ENCODE peak calls at places on chromosomes 5 and 9, in five cellular contexts. A, B, I, H and T are unnamed samples.

GRCh38 chr9:131335356-131335755 is 45.8 kb downstream of the PLPP7 start:
- DNase-seq in A (no peak), I (no peak), H (no peak), B (no peak), T (no peak)

GRCh38 chr5:91384671-91385430 is 1.7 kb upstream of the ARRDC3 start:
- DNase-seq in H (peak; percentile 80), I (peak; percentile 75), B (peak; percentile 90), A (peak; percentile 40), T (peak; percentile 51)

GRCh38 chr5:168881427-168882149 is 302.4 kb upstream of the PANK3 start:
- DNase-seq in A (no peak), H (no peak), B (no peak), I (no peak), T (no peak)

GRCh38 chr5:175747539-175748060 is 89.7 kb downstream of the HRH2 start:
- DNase-seq in B (no peak), A (no peak), I (no peak), H (no peak), T (no peak)

GRCh38 chr9:91420471-91421021 is 3.1 kb downstream of the NFIL3 start:
- DNase-seq in I (peak; percentile 45), A (no peak), H (no peak), B (peak; percentile 9), T (no peak)

GRCh38 chr9:113542016-113542415 is 78.5 kb downstream of the RGS3 start:
- DNase-seq in I (no peak), H (no peak), A (no peak), B (no peak), T (no peak)

GRCh38 chr5:52757527-52757926 is 30.2 kb upstream of the ITGA1 start:
- DNase-seq in B (no peak), I (no peak), A (no peak), H (no peak), T (no peak)

GRCh38 chr5:154631141-154631540 is 124.0 kb upstream of the LARP1 start:
- DNase-seq in A (no peak), I (no peak), B (no peak), H (no peak), T (no peak)

GRCh38 chr5:100860407-100860806 is 42.7 kb downstream of the ST8SIA4 start:
- DNase-seq in H (no peak), I (no peak), A (no peak), B (no peak), T (no peak)

GRCh38 chr5:81401266-81401665 is 7.3 kb upstream of the ACOT12 start:
- DNase-seq in I (no peak), A (no peak), B (no peak), H (no peak), T (no peak)

GRCh38 chr9:36401179-36401740 is 1.2 kb upstream of the RNF38 start:
- DNase-seq in H (peak; percentile 71), A (peak; percentile 73), I (peak; percentile 42), B (peak; percentile 48), T (no peak)

GRCh38 chr5:24691073-24691472 is 46.3 kb upstream of the CDH10 start:
- DNase-seq in B (no peak), H (no peak), A (no peak), I (no peak), T (no peak)

GRCh38 chr5:55629790-55630189 is 82.3 kb downstream of the SLC38A9 start:
- DNase-seq in B (peak; percentile 43), H (no peak), I (no peak), A (no peak), T (no peak)

GRCh38 chr5:163963881-163964280 is 458.5 kb downstream of the MAT2B start:
- DNase-seq in B (no peak), H (no peak), A (no peak), I (peak; percentile 42), T (no peak)

GRCh38 chr5:41408676-41409443 is 101.5 kb downstream of the PLCXD3 start:
- DNase-seq in H (peak; percentile 20), I (peak; percentile 33), B (no peak), A (no peak), T (no peak)

GRCh38 chr9:114016101-114016500 is 62.0 kb downstream of the AMBP start:
- DNase-seq in I (no peak), H (peak; percentile 11), B (no peak), A (peak; percentile 5), T (no peak)

GRCh38 chr5:40754381-40755092 is 1.2 kb downstream of the TTC33 start:
- DNase-seq in A (no peak), I (peak; percentile 58), H (no peak), B (no peak), T (no peak)

GRCh38 chr9:123642291-123643278 is 286.6 kb downstream of the CRB2 start:
- DNase-seq in A (peak; percentile 74), B (peak; percentile 72), I (peak; percentile 10), H (peak; percentile 76), T (peak; percentile 83)

GRCh38 chr5:119250946-119251901 is 104.6 kb upstream of the TNFAIP8 start:
- DNase-seq in A (no peak), H (no peak), I (peak; percentile 31), B (no peak), T (no peak)

GRCh38 chr9:3478549-3478953 is 47.2 kb downstream of the RFX3 start:
- DNase-seq in A (no peak), I (peak; percentile 25), H (no peak), B (peak; percentile 9), T (no peak)

GRCh38 chr5:133233616-133234015 is 181.8 kb downstream of the HSPA4 start:
- DNase-seq in H (no peak), B (no peak), A (no peak), I (no peak), T (no peak)

GRCh38 chr5:12467799-12468198 is 563.6 kb upstream of the CTNND2 start:
- DNase-seq in B (no peak), I (no peak), H (no peak), A (no peak), T (no peak)

GRCh38 chr5:59143926-59144333 is 561.1 kb downstream of the RAB3C start:
- DNase-seq in I (no peak), B (no peak), H (no peak), A (no peak), T (no peak)

GRCh38 chr5:76342474-76342873 is 60.6 kb upstream of the IQGAP2 start:
- DNase-seq in H (no peak), B (no peak), A (no peak), I (no peak), T (no peak)

GRCh38 chr5:116622375-116623075 is 47.9 kb upstream of the SEMA6A start:
- DNase-seq in B (no peak), H (no peak), A (no peak), I (no peak), T (no peak)

GRCh38 chr5:67315082-67315801 is 118.6 kb upstream of the CD180 start:
- DNase-seq in H (no peak), A (no peak), I (peak; percentile 65), B (no peak), T (no peak)

GRCh38 chr5:58759745-58760144 is 176.9 kb downstream of the RAB3C start:
- DNase-seq in B (no peak), A (no peak), H (no peak), I (no peak), T (no peak)

GRCh38 chr5:107805819-107806218 is 135.1 kb upstream of the EFNA5 start:
- DNase-seq in I (no peak), B (no peak), H (no peak), A (no peak), T (no peak)

GRCh38 chr9:94909250-94909894 is 182.9 kb downstream of the AOPEP start:
- DNase-seq in A (no peak), H (no peak), B (no peak), I (no peak), T (peak; percentile 32)

GRCh38 chr9:86034863-86035734 is 64.3 kb downstream of the GOLM1 start:
- DNase-seq in A (peak; percentile 64), B (peak; percentile 32), H (peak; percentile 50), I (peak; percentile 44), T (no peak)

GRCh38 chr5:128201065-128201926 is 117.7 kb downstream of the SLC12A2 start:
- DNase-seq in I (peak; percentile 18), A (peak; percentile 93), B (peak; percentile 23), H (peak; percentile 93), T (peak; percentile 87)

GRCh38 chr9:101477736-101478135 is 42.2 kb upstream of the ALDOB start:
- DNase-seq in H (no peak), I (no peak), B (no peak), A (no peak), T (no peak)

GRCh38 chr5:147307170-147307569 is 72.3 kb downstream of the STK32A start:
- DNase-seq in H (no peak), A (no peak), I (peak; percentile 53), B (no peak), T (no peak)

GRCh38 chr9:136112541-136112940 is 6.1 kb downstream of the TMEM250 start:
- DNase-seq in I (no peak), B (no peak), H (no peak), A (no peak), T (no peak)
- H3K27ac ChIP-seq in I (no peak overlapping the region), B (no peak overlapping the region), H (no peak overlapping the region), A (no peak overlapping the region), T (no peak overlapping the region)

GRCh38 chr5:135880278-135880677 is 15.4 kb downstream of the IL9 start:
- DNase-seq in I (no peak), A (no peak), H (no peak), B (peak; percentile 48), T (no peak)
- TF ChIP-seq CTCF in I (peak; percentile 22), A (no peak), H (no peak), B (peak; percentile 64), T (no peak)

GRCh38 chr9:128550770-128551651 is 1.4 kb upstream of the SPTAN1 start:
- DNase-seq in B (no peak), I (peak; percentile 57), H (no peak), A (no peak), T (no peak)
- H3K4me3 ChIP-seq in B (peak overlapping the region; percentile 95), I (peak overlapping the region; percentile 65), H (no peak overlapping the region), A (no peak overlapping the region), T (no peak overlapping the region)

DNA sequence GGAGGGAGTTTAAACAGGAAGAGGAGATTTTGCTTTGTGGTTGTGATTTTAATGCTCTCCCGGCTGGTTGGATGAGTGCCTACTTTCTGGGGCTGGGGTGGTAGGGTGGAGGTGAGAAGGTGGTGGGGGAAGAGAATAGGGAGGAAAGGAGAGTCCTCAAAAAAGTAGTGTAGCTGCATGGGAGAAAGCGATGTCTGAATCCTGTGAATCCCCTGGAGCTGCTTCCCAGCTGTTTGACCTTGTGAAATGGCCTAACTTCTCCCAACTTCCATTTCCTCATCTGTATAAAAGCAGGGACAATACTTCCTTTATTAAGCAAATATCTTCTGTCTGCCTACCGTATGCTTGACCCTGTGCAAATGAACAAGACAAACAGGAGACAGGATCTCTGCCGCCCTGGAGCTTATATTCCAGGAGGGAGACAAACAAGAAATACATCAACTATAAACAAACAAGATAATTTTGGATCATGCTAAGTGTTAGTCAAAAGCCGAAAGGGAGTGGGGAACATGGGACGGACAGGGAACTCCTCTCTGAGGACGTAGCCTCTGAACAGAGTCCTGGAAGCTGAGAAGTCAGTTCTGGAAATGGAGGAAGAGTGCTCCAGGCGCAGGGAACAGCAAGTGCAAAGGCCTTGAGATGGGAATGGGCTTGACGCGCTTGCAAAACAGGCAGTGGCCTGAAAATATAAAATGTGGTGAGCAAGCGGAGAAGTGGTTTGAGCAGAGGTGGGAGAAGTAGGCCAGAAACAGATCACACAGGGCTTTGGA is 103.5 kb downstream of the SPRY4 start:
- DNase-seq in B (peak; percentile 89), A (no peak), H (peak; percentile 25), I (no peak), T (no peak)
- H3K27ac ChIP-seq in B (no peak overlapping the region), A (peak overlapping the region; percentile 51), H (peak overlapping the region; percentile 34), I (no peak overlapping the region), T (peak overlapping the region; percentile 43)